ENCODE peak calls at places on chromosomes 3 and 15, in five cellular contexts. E, Q, C, D and W are unnamed samples.

GRCh38 chr3:24830230-24831152 is 335.8 kb upstream of the THRB start:
- DNase-seq in C (no peak), Q (no peak), E (no peak), D (no peak), W (no peak)

GRCh38 chr3:118239253-118239652 is 795.4 kb downstream of the IGSF11 start:
- DNase-seq in D (no peak), C (no peak), Q (no peak), E (no peak), W (no peak)

GRCh38 chr15:74768771-74769342 is 13.0 kb upstream of the CSK start:
- DNase-seq in C (peak), D (no peak), E (no peak), Q (peak), W (no peak)

GRCh38 chr15:47803767-47804166 is 86.5 kb downstream of the SEMA6D start:
- DNase-seq in C (no peak), D (no peak), E (no peak), Q (no peak), W (no peak)

GRCh38 chr3:33577588-33577987 is 137.4 kb upstream of the UBP1 start:
- DNase-seq in E (no peak), D (no peak), C (no peak), Q (no peak), W (no peak)

GRCh38 chr3:11096266-11097135 is 57.8 kb upstream of the HRH1 start:
- DNase-seq in E (peak), C (no peak), Q (no peak), D (peak), W (peak)

GRCh38 chr15:59801649-59802048 is 112.5 kb upstream of the BNIP2 start:
- DNase-seq in C (no peak), E (no peak), D (no peak), Q (no peak), W (no peak)

GRCh38 chr15:25177955-25178801 is 223.4 kb downstream of the SNRPN start:
- DNase-seq in Q (no peak), C (peak), D (no peak), E (no peak), W (no peak)

GRCh38 chr3:50189274-50189673 is 2.1 kb upstream of the GNAT1 start:
- DNase-seq in E (no peak), C (no peak), Q (peak), D (no peak), W (no peak)

GRCh38 chr3:23834082-23834870 is 28.5 kb downstream of the UBE2E1 start:
- DNase-seq in Q (no peak), E (no peak), D (no peak), C (no peak), W (no peak)

GRCh38 chr3:136109499-136109898 is 86.6 kb downstream of the MSL2 start:
- DNase-seq in D (no peak), C (no peak), Q (no peak), E (no peak), W (no peak)

GRCh38 chr15:98906712-98907083 is 100.9 kb downstream of the PGPEP1L start:
- DNase-seq in D (no peak), C (no peak), E (no peak), Q (no peak), W (no peak)

GRCh38 chr3:25830373-25831305 is 40.7 kb downstream of the OXSM start:
- DNase-seq in D (no peak), Q (peak), E (no peak), C (no peak), W (no peak)

GRCh38 chr3:126259411-126260391 is 79.3 kb upstream of the ALDH1L1 start:
- DNase-seq in D (no peak), C (no peak), E (no peak), Q (peak), W (no peak)